ENCODE peak calls at places on chromosomes 11 and 22, in eight cellular contexts. C, H, G, Q, F, U, R and E are unnamed samples.

GRCh38 chr11:128616158-128616557 is 28.8 kb upstream of the ETS1 start:
- DNase-seq in R (no peak), U (no peak), Q (no peak), H (no peak), C (no peak), G (peak), F (no peak), E (no peak)

GRCh38 chr11:127042445-127042844 is 41.9 kb upstream of the KIRREL3 start:
- DNase-seq in R (no peak), H (no peak), U (no peak), C (no peak), Q (no peak), G (no peak), F (no peak), E (peak)

GRCh38 chr11:33000181-33000580 is 15.5 kb upstream of the DEPDC7 start:
- DNase-seq in C (no peak), F (no peak), R (no peak), U (no peak), G (no peak), Q (no peak), H (peak), E (peak)

GRCh38 chr11:76686261-76687079 is 15.9 kb upstream of the LRRC32 start:
- DNase-seq in C (peak), F (no peak), R (no peak), H (no peak), U (no peak), Q (no peak), G (no peak), E (no peak)

GRCh38 chr22:46137218-46137766 is 13.0 kb upstream of the PPARA start:
- DNase-seq in R (no peak), F (no peak), H (no peak), C (no peak), Q (no peak), U (no peak), G (no peak), E (no peak)

GRCh38 chr11:119155733-119156492 is 7.1 kb downstream of the ABCG4 start:
- DNase-seq in H (no peak), Q (no peak), R (no peak), C (peak), U (no peak), G (no peak), F (no peak), E (no peak)

GRCh38 chr11:116658876-116659535 is 113.8 kb downstream of the BUD13 start:
- DNase-seq in F (no peak), G (no peak), U (no peak), Q (no peak), H (no peak), R (no peak), C (no peak), E (no peak)

GRCh38 chr22:32204211-32204855 is 540 bp downstream of the RFPL2 start:
- DNase-seq in G (no peak), H (no peak), F (no peak), U (no peak), Q (no peak), C (peak), R (peak), E (no peak)

GRCh38 chr11:8906629-8907028 is 4.4 kb upstream of the AKIP1 start:
- DNase-seq in Q (no peak), U (no peak), F (no peak), H (no peak), C (no peak), G (no peak), R (no peak), E (peak)

GRCh38 chr11:62954478-62954877 is 30.3 kb downstream of the SLC22A6 start:
- DNase-seq in G (no peak), R (no peak), H (no peak), C (no peak), Q (no peak), F (no peak), U (no peak), E (no peak)

GRCh38 chr11:34850339-34850738 is 65.8 kb downstream of the APIP start:
- DNase-seq in Q (no peak), U (no peak), C (no peak), H (no peak), G (no peak), R (no peak), F (no peak), E (no peak)